ENCODE peak calls at places on chromosomes 11 and 22, in eight cellular contexts. E is CD8-positive, alpha-beta T cell; V is A549; F is hepatocyte; T is upper lobe of right lung; N is AG04450; H is breast epithelium; W is cardiac muscle cell. Z is an unnamed sample.

GRCh38 chr22:50260801-50261614 is 475 bp downstream of the MAPK12 start:
- DNase-seq in E (no peak), V (no peak), F (peak), T (no peak), N (no peak), H (no peak), W (peak), Z (no peak)

GRCh38 chr22:37803636-37804371 is 3.9 kb upstream of the GCAT start:
- DNase-seq in E (no peak), V (no peak), F (no peak), T (no peak), N (no peak), H (no peak), W (no peak), Z (peak)

GRCh38 chr11:115784796-115785521 is 280.7 kb upstream of the CADM1 start:
- DNase-seq in E (no peak), V (no peak), F (no peak), T (no peak), N (no peak), H (no peak), W (no peak), Z (peak)

GRCh38 chr11:132941024-132941646 is 591.2 kb downstream of the OPCML start:
- DNase-seq in E (no peak), V (no peak), F (peak), T (no peak), N (peak), H (no peak), W (peak), Z (no peak)

GRCh38 chr11:66471142-66471541 is 4.4 kb downstream of the PELI3 start:
- DNase-seq in E (no peak), V (no peak), F (no peak), T (no peak), N (no peak), H (no peak), W (no peak), Z (no peak)

GRCh38 chr11:126194121-126194543 is 17.3 kb downstream of the RPUSD4 start:
- DNase-seq in E (peak), V (peak), F (peak), T (no peak), N (no peak), H (no peak), W (peak), Z (no peak)

GRCh38 chr11:12008790-12009616 is 577 bp upstream of the DKK3 start:
- DNase-seq in E (no peak), V (peak), F (peak), T (peak), N (no peak), H (no peak), W (peak), Z (no peak)

GRCh38 chr22:23894710-23895598 is 771 bp downstream of the MIF start:
- DNase-seq in E (peak), V (peak), F (peak), T (peak), N (peak), H (peak), W (peak), Z (peak)

GRCh38 chr22:47204002-47204979 is 441.8 kb downstream of the TBC1D22A start:
- DNase-seq in E (no peak), V (no peak), F (no peak), T (no peak), N (no peak), H (peak), W (no peak), Z (no peak)

GRCh38 chr22:36334838-36335603 is 52.7 kb downstream of the MYH9 start:
- DNase-seq in E (peak), V (no peak), F (peak), T (no peak), N (peak), H (no peak), W (no peak), Z (peak)

GRCh38 chr11:96235725-96236124 is 107.3 kb downstream of the MAML2 start:
- DNase-seq in E (no peak), V (no peak), F (peak), T (no peak), N (no peak), H (no peak), W (no peak), Z (no peak)

GRCh38 chr22:23690713-23691112 is at the start of gene RGL4:
- DNase-seq in E (no peak), V (no peak), F (no peak), T (no peak), N (no peak), H (no peak), W (no peak), Z (no peak)

GRCh38 chr22:23970201-23970641 is 3.5 kb downstream of the DDTL start:
- DNase-seq in E (no peak), V (no peak), F (no peak), T (no peak), N (no peak), H (no peak), W (no peak), Z (no peak)

GRCh38 chr11:119496997-119497396 is 74.0 kb upstream of the THY1 start:
- DNase-seq in E (no peak), V (no peak), F (no peak), T (no peak), N (no peak), H (no peak), W (no peak), Z (no peak)

GRCh38 chr22:50507421-50507990 is at the start of gene LMF2:
- DNase-seq in E (peak), V (peak), F (no peak), T (peak), N (no peak), H (peak), W (peak), Z (peak)

GRCh38 chr11:104858882-104859735 is 39.2 kb downstream of the CASP12 start:
- DNase-seq in E (no peak), V (no peak), F (no peak), T (no peak), N (no peak), H (no peak), W (no peak), Z (no peak)

GRCh38 chr22:47486569-47487312 is 724.3 kb downstream of the TBC1D22A start:
- DNase-seq in E (no peak), V (no peak), F (no peak), T (no peak), N (no peak), H (no peak), W (no peak), Z (no peak)

GRCh38 chr11:123681007-123681406 is 26.6 kb upstream of the SCN3B start:
- DNase-seq in E (peak), V (no peak), F (no peak), T (no peak), N (no peak), H (no peak), W (no peak), Z (no peak)

GRCh38 chr11:46930089-46930488 is 6.5 kb upstream of the CSTPP1 start:
- DNase-seq in E (no peak), V (peak), F (peak), T (no peak), N (no peak), H (no peak), W (no peak), Z (peak)

GRCh38 chr11:62508336-62509058 is 38.1 kb downstream of the AHNAK start:
- DNase-seq in E (no peak), V (peak), F (peak), T (peak), N (no peak), H (peak), W (peak), Z (peak)

GRCh38 chr11:122192634-122193245 is 76.7 kb upstream of the BLID start:
- DNase-seq in E (no peak), V (no peak), F (no peak), T (no peak), N (no peak), H (no peak), W (no peak), Z (no peak)

GRCh38 chr11:72817966-72818365 is 3.8 kb downstream of the ATG16L2 start:
- DNase-seq in E (no peak), V (no peak), F (no peak), T (no peak), N (no peak), H (no peak), W (no peak), Z (no peak)

GRCh38 chr11:117932987-117933386 is 3.8 kb upstream of the TMPRSS13 start:
- DNase-seq in E (no peak), V (no peak), F (no peak), T (no peak), N (no peak), H (peak), W (no peak), Z (no peak)

GRCh38 chr11:121661796-121662508 is 209.2 kb upstream of the SORL1-AS1 start:
- DNase-seq in E (no peak), V (no peak), F (no peak), T (no peak), N (peak), H (no peak), W (no peak), Z (no peak)

GRCh38 chr11:65314501-65315203 is at the start of gene CDC42EP2:
- DNase-seq in E (peak), V (peak), F (peak), T (peak), N (no peak), H (peak), W (peak), Z (peak)

GRCh38 chr11:69587454-69588081 is 53.4 kb upstream of the CCND1 start:
- DNase-seq in E (no peak), V (peak), F (no peak), T (no peak), N (peak), H (no peak), W (no peak), Z (no peak)

GRCh38 chr22:23591846-23592245 is 11.8 kb upstream of the IGLL1 start:
- DNase-seq in E (no peak), V (no peak), F (no peak), T (no peak), N (no peak), H (no peak), W (no peak), Z (no peak)

GRCh38 chr11:2466069-2466801 is 21.4 kb downstream of the KCNQ1 start:
- DNase-seq in E (no peak), V (no peak), F (no peak), T (peak), N (no peak), H (no peak), W (no peak), Z (peak)

GRCh38 chr11:6755303-6755952 is 16.3 kb downstream of the OR2AG2 start:
- DNase-seq in E (peak), V (peak), F (peak), T (no peak), N (no peak), H (no peak), W (peak), Z (no peak)

GRCh38 chr22:50734343-50734771 is 3.6 kb upstream of the ACR start:
- DNase-seq in E (no peak), V (no peak), F (no peak), T (no peak), N (no peak), H (peak), W (no peak), Z (no peak)

GRCh38 chr22:25068701-25069100 is 116.2 kb downstream of the KIAA1671 start:
- DNase-seq in E (peak), V (no peak), F (no peak), T (no peak), N (no peak), H (no peak), W (no peak), Z (no peak)

GRCh38 chr11:3073029-3073435 is 15.8 kb upstream of the CARS1 start:
- DNase-seq in E (no peak), V (no peak), F (no peak), T (no peak), N (no peak), H (no peak), W (no peak), Z (no peak)

GRCh38 chr22:23233084-23233501 is 52.8 kb downstream of the BCR start:
- DNase-seq in E (no peak), V (no peak), F (no peak), T (no peak), N (no peak), H (no peak), W (no peak), Z (no peak)

GRCh38 chr11:14384338-14384737 is 25.4 kb upstream of the RRAS2 start:
- DNase-seq in E (no peak), V (no peak), F (no peak), T (no peak), N (peak), H (no peak), W (no peak), Z (no peak)

GRCh38 chr11:134532176-134532920 is 120.3 kb upstream of the B3GAT1 start:
- DNase-seq in E (no peak), V (no peak), F (no peak), T (peak), N (no peak), H (no peak), W (no peak), Z (no peak)

GRCh38 chr11:45254070-45254469 is 32.1 kb downstream of the SYT13 start:
- DNase-seq in E (no peak), V (no peak), F (no peak), T (no peak), N (no peak), H (no peak), W (no peak), Z (no peak)

GRCh38 chr11:77115181-77115611 is 12.6 kb downstream of the OMP start:
- DNase-seq in E (no peak), V (peak), F (no peak), T (no peak), N (no peak), H (no peak), W (no peak), Z (no peak)
- TF ChIP-seq CTCF in E (no peak), V (no peak), F (no peak), T (no peak), N (peak), H (no peak), W (no peak), Z (no peak)

DNA sequence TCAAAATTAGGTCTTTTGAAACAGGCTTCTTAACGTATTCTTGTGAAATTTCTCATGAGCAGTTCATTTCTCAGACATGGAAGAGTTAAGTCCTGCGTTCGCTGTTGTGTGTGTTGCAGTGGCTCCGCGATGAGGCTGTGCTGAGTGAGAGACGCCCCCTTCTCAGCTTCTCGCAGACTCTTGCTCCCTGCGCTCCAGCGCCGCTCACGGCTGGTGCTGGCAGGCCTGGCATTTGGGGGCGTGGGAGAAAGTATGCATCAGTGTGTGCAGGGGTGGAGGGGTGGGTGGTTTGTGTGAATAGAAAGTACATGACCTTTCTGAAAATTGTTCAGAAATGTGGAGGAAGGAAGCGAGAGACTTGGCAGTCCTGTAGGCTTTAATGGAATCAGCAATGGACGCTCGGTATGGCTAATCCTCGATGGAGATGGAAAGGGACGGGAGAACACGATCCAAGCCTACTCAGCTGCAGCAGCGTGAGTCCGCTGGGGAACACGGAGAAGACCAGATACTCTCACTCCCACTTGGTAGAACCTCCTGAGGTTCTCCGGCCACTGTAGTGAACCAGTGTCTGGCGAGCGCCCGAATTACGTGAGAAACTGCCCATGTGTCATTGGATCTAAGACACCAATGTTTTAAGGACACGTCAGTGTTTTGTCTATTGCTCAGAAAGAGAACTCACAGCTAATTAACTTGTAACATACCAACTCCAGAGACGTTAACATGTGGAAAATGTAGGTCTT is 5.9 kb downstream of the TAB1 start:
- DNase-seq in E (no peak), V (no peak), F (no peak), T (no peak), N (no peak), H (no peak), W (peak), Z (no peak)
- H3K27ac ChIP-seq in E (no peak), V (no peak), F (no peak), T (no peak), N (no peak), H (peak), W (no peak), Z (no peak)

DNA sequence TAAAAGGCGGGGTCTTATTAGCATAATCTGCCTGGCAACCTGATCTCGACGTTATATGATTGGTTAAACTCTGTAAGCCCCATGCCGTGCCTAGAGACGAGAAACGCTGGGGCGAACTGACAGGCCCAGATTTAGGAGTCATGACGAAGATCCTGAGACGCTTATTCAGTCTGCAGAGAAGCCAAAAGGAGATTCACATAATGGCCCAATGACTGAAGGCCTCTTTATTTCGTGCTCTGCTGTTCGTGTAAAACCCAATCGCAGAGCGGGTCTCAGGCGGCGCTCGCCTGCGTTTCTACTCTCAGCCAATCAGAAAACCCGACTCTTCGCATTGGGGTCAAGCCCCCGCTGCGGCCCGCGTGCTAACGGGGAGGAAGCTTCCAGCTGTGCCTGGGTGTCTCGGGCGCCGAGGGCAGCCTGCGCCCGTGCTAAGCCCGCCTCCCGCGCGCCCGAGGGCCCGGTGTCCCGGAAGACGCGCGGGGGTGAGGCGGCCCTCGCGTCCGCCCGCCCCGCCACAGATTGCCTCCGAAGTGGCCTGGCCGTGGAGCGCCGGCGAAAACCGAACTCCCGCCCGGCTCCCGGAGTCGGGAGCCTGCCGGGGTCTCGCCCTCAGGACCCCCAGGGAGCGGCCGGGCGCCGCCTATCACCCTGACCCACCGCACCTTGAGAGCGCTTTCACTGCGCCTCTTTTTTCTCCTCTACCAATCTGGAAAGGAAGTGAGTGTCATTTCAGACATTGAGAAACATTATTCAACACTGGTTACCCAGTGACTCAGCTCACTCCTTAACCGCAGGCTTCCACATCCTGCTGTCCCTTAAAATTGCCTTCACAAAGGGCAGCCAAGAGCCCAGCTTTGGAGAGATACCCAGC is 446 bp upstream of the PRDM10 start:
- DNase-seq in E (peak), V (peak), F (peak), T (peak), N (peak), H (peak), W (peak), Z (peak)
- TF ChIP-seq CTCF in E (no peak), V (no peak), F (no peak), T (no peak), N (no peak), H (peak), W (no peak), Z (no peak)

GRCh38 chr22:17158568-17159503 is at the start of gene HDHD5:
- DNase-seq in E (peak), V (peak), F (peak), T (peak), N (peak), H (peak), W (peak), Z (peak)
- H3K27ac ChIP-seq in E (peak), V (peak), F (peak), T (peak), N (peak), H (peak), W (peak), Z (peak)

DNA sequence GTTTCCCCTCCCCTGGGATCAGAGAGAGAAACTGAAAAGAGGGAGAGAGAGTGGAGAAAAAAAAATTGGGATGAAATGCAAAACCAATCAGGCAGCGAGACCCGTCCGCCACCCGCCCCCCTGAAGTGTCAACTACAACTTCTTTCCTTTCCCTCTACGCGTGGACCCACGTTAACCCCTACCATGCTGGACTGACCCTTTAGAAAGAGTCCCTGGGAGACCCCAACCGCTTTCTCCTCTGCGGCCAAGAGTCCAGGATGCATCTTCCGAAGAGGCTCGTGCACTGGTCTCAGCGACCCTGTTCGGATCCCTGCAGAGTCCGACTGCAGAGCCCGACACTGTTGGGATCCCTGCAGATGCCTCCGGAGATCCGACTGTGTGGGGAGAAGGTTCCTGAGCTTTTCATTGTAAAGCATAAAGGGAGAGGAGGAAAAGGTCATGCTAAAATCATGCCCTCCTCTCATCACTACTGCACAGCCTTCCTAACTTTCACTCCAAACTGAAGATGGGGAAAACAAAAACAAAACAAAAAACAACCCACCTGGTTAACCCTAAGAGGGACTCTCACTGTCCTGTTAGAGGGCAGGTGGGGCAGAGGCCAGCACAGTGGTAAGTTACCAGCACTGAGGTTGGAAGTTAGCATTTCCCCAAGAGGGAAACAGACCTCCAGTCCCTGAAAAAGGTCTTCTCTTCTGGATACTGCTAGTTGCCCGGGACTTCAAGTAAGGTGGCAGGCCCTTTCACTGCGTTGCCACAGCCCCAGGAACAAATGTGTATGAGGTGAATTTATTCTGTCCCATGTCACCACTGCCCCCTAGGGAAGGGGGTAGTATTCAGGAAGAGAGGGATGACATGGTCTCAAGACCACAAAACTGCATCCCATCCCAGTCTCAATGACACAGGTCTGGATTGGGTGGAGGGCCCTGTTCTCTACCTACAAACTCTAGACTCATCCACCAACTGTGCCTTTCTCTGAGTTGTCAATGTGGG is 578 bp upstream of the ADAMTS8 start:
- DNase-seq in E (no peak), V (no peak), F (no peak), T (no peak), N (no peak), H (no peak), W (no peak), Z (no peak)
- TF ChIP-seq CTCF in E (no peak), V (no peak), F (no peak), T (no peak), N (no peak), H (no peak), W (no peak), Z (no peak)

GRCh38 chr11:57639321-57640067 is 10.2 kb downstream of the YPEL4 start:
- DNase-seq in E (no peak), V (no peak), F (peak), T (no peak), N (no peak), H (no peak), W (peak), Z (peak)
- H3K27ac ChIP-seq in E (no peak), V (peak), F (peak), T (peak), N (peak), H (peak), W (peak), Z (no peak)

Z was measured in pancreas.